ENCODE peak calls at places on chromosomes 7 and 10, in eight cellular contexts. Z is NCI-H510A; N is head of caudate nucleus; L is nephron progenitor cell; R is hypothalamus; G is activated naive CD8-positive, alpha-beta T cell treated with anti-CD3 and anti-CD28 coated beads, Interleukin-2, amount 10 ng/mL, durations not matched to agents 7 days and 5 days; W is PC-9; M is kidney tubule cell. F is an unnamed sample.
A peak's percentile ranks its signal among the peaks of the same experiment; 100 is the strongest.

GRCh38 chr10:125373546-125373945 is 213.2 kb upstream of the CTBP2 start:
- DNase-seq in R (no peak), N (no peak), G (no peak), M (no peak), W (no peak), Z (no peak), L (no peak), F (no peak)

GRCh38 chr10:76393875-76394706 is 962.7 kb downstream of the LRMDA start:
- DNase-seq in W (no peak), R (no peak), G (no peak), L (no peak), M (no peak), Z (no peak), N (no peak), F (no peak)

GRCh38 chr10:95303535-95303934 is 12.7 kb upstream of the PDLIM1 start:
- DNase-seq in R (no peak), M (no peak), Z (no peak), W (no peak), N (no peak), L (no peak), G (no peak), F (no peak)

GRCh38 chr10:96306516-96306915 is 2.3 kb downstream of the DNTT start:
- DNase-seq in G (no peak), W (no peak), R (no peak), L (no peak), Z (no peak), N (peak; percentile 57), M (peak; percentile 69), F (no peak)

GRCh38 chr10:104472505-104472904 is 118.9 kb downstream of the CFAP58 start:
- DNase-seq in M (peak; percentile 65), N (no peak), L (no peak), Z (no peak), R (no peak), G (no peak), W (peak; percentile 56), F (no peak)

GRCh38 chr7:148856035-148856881 is 27.8 kb downstream of the EZH2 start:
- DNase-seq in Z (no peak), G (no peak), W (peak; percentile 53), M (peak; percentile 40), L (peak; percentile 26), N (no peak), R (no peak), F (no peak)

GRCh38 chr10:1149793-1150637 is 93.8 kb downstream of the WDR37 start:
- DNase-seq in M (no peak), Z (no peak), L (no peak), R (no peak), W (no peak), N (no peak), G (no peak), F (no peak)

GRCh38 chr10:95242581-95243317 is 48.1 kb downstream of the PDLIM1 start:
- DNase-seq in M (peak; percentile 62), G (no peak), N (peak; percentile 34), Z (no peak), W (no peak), L (peak; percentile 28), R (no peak), F (no peak)

GRCh38 chr10:123135415-123136141 is at the start of gene HMX3:
- DNase-seq in N (no peak), W (no peak), G (peak; percentile 68), R (no peak), L (peak; percentile 38), M (no peak), Z (no peak), F (peak; percentile 75)

GRCh38 chr7:145919712-145920111 is 196.9 kb upstream of the CNTNAP2 start:
- DNase-seq in R (no peak), G (no peak), L (no peak), Z (no peak), N (no peak), M (no peak), W (no peak), F (no peak)

GRCh38 chr7:69723663-69724062 is 125.4 kb downstream of the AUTS2 start:
- DNase-seq in L (no peak), R (no peak), G (no peak), W (no peak), Z (no peak), N (no peak), M (peak; percentile 75), F (no peak)

GRCh38 chr10:72322280-72323058 is 32.2 kb downstream of the DNAJB12 start:
- DNase-seq in G (peak; percentile 64), Z (no peak), N (no peak), M (peak; percentile 60), W (peak; percentile 44), L (no peak), R (no peak), F (no peak)

GRCh38 chr10:49679480-49679893 is at the start of gene C10orf53:
- DNase-seq in R (no peak), N (peak; percentile 30), Z (peak; percentile 44), M (peak; percentile 67), W (no peak), L (peak; percentile 84), G (peak; percentile 62), F (peak; percentile 83)

GRCh38 chr7:20839196-20839735 is 52.6 kb upstream of the SP8 start:
- DNase-seq in L (no peak), N (no peak), M (peak; percentile 66), W (no peak), Z (no peak), R (no peak), G (no peak), F (no peak)

F was measured in osteocyte.